ENCODE peak calls at places on chromosome 14, in ten cellular contexts. I is heart right ventricle; T is heart left ventricle; J is thyroid gland; L is GM23338; Q is psoas muscle; K is CD8-positive, alpha-beta T cell; Z is sigmoid colon; A is ovary; N is mammary epithelial cell. G is an unnamed sample. For H3K4me1, the result is how much of the 10 kb centered on the place peaks cover.

GRCh38 chr14:21068521-21069387 is 1.4 kb upstream of the ARHGEF40 start:
- DNase-seq in Z (peak), J (peak), A (peak), I (peak), L (peak), T (peak), Q (peak), N (no peak), K (peak), G (peak)

GRCh38 chr14:57729208-57730187 is 136.4 kb downstream of the SLC35F4 start:
- DNase-seq in K (no peak), A (no peak), I (no peak), N (no peak), Q (no peak), Z (no peak), L (peak), J (peak), T (no peak), G (no peak)

GRCh38 chr14:50772361-50772760 is 58.6 kb downstream of the NIN start:
- DNase-seq in A (no peak), I (no peak), L (no peak), J (no peak), T (no peak), Z (no peak), N (no peak), K (no peak), Q (no peak), G (no peak)

GRCh38 chr14:34029921-34030334 is 79.1 kb upstream of the EGLN3 start:
- DNase-seq in N (no peak), A (peak), T (peak), L (peak), Q (peak), I (peak), Z (peak), K (no peak), J (peak), G (no peak)

GRCh38 chr14:101783260-101784016 is 21.9 kb downstream of the PPP2R5C start:
- DNase-seq in T (no peak), I (peak), J (no peak), Q (no peak), N (no peak), Z (no peak), K (no peak), A (no peak), L (peak), G (no peak)

GRCh38 chr14:54502602-54503001 is 7.1 kb upstream of the CGRRF1 start:
- DNase-seq in N (no peak), I (no peak), L (no peak), A (no peak), T (no peak), J (no peak), K (no peak), Q (no peak), Z (no peak), G (no peak)

GRCh38 chr14:95875831-95876768 is 532 bp upstream of the TUNAR start:
- DNase-seq in Z (no peak), Q (no peak), L (peak), J (no peak), N (no peak), K (no peak), A (no peak), T (no peak), I (no peak), G (no peak)

GRCh38 chr14:77099425-77100167 is 1.5 kb downstream of the CIPC start:
- DNase-seq in N (peak), J (no peak), T (no peak), Q (no peak), Z (no peak), I (no peak), L (no peak), A (no peak), K (no peak), G (no peak)

GRCh38 chr14:72740504-72740961 is 153.4 kb downstream of the DPF3 start:
- DNase-seq in I (no peak), N (no peak), J (no peak), Q (no peak), K (no peak), Z (peak), L (no peak), T (peak), A (no peak), G (no peak)

GRCh38 chr14:54025661-54026060 is 69.0 kb upstream of the BMP4 start:
- DNase-seq in N (peak), Q (no peak), J (peak), T (no peak), L (peak), Z (no peak), K (no peak), A (no peak), I (no peak), G (no peak)

GRCh38 chr14:39023939-39024871 is 78.8 kb downstream of the SEC23A start:
- DNase-seq in T (no peak), N (no peak), Q (no peak), I (no peak), K (no peak), A (no peak), L (no peak), J (no peak), Z (no peak), G (no peak)

GRCh38 chr14:55160989-55161388 is 30.4 kb downstream of the DLGAP5 start:
- DNase-seq in Q (no peak), N (peak), I (no peak), L (no peak), J (no peak), A (no peak), Z (no peak), K (no peak), T (no peak), G (no peak)

GRCh38 chr14:68391292-68392014 is 401.4 kb downstream of the ZFP36L1 start:
- DNase-seq in L (no peak), I (no peak), Z (no peak), T (peak), A (peak), K (no peak), Q (no peak), N (no peak), J (no peak), G (no peak)

GRCh38 chr14:68389973-68390372 is 402.9 kb downstream of the ZFP36L1 start:
- DNase-seq in K (no peak), I (no peak), Z (no peak), N (no peak), J (no peak), T (no peak), Q (no peak), A (no peak), L (no peak), G (no peak)

GRCh38 chr14:68393178-68393763 is 399.6 kb downstream of the ZFP36L1 start:
- DNase-seq in J (no peak), L (no peak), Q (no peak), I (no peak), N (no peak), Z (no peak), A (no peak), K (no peak), T (no peak), G (no peak)

GRCh38 chr14:68392393-68393085 is 400.3 kb downstream of the ZFP36L1 start:
- DNase-seq in J (peak), N (no peak), L (no peak), K (no peak), Q (peak), I (peak), A (peak), Z (peak), T (peak), G (peak)

DNA sequence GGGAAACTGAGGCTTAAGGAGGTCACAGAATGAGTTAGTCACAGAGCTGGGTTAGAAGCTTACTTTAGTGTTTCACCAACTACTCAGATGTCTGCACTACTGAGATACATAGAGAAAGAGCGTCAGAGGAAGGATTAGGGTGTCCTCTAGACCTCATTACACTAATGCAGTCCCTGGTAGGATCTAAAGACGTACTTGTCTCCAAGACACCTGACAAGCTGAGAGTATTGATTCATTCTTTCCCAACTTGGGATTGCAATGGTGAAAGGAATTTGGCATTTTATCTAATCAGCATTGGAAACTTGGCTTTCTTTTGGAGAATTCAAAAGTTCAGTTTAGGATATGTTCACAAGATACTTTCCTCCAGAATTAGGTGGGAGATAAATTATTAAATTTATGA is 402.1 kb downstream of the ZFP36L1 start:
- DNase-seq in N (no peak), I (no peak), Q (no peak), Z (no peak), J (no peak), A (no peak), K (no peak), T (no peak), L (no peak), G (no peak)
- H3K4me1 ChIP-seq in N (under half), I (under half), Q (under half), Z (half or more), J (half or more), A (under half), K (under half), T (half or more), L (under half), G (half or more)

GRCh38 chr14:85129907-85130306 is 400.0 kb upstream of the FLRT2 start:
- DNase-seq in L (no peak), T (no peak), I (no peak), Z (no peak), Q (no peak), J (no peak), K (no peak), N (no peak), A (no peak), G (no peak)

GRCh38 chr14:85131523-85131922 is 398.4 kb upstream of the FLRT2 start:
- DNase-seq in L (peak), A (no peak), K (no peak), T (no peak), Z (no peak), Q (no peak), N (peak), I (no peak), J (peak), G (no peak)
- H3K4me3 ChIP-seq in L (no peak), A (no peak), K (no peak), T (no peak), Z (no peak), Q (no peak), N (no peak), I (no peak), J (no peak), G (no peak)

DNA sequence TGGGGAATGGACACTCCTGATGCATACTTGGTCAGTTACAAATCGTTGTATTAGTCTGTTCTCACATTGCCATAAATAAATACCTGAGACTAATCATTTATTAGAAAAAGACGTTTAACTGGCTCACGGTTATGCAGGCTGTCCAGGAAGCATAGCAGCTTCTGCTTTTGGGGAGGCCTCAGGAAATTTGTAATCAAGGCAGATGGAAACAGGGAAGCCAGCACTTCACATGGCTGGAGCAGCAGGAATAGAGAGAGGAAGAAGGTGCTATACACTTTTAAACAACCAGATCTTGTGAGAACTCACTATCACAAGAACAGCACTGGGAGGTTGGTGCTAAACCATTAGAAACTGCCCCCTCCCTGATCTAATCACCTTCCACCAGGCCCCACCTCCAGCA is 418.2 kb downstream of the FLRT2 start:
- DNase-seq in A (no peak), J (no peak), T (no peak), K (no peak), Z (no peak), N (no peak), L (no peak), Q (no peak), I (no peak), G (no peak)
- TF ChIP-seq CTCF in A (no peak), J (no peak), T (no peak), K (no peak), Z (no peak), N (no peak), L (no peak), Q (no peak), I (no peak), G (no peak)

GRCh38 chr14:90608281-90608680 is 207.9 kb downstream of the TTC7B start:
- DNase-seq in A (no peak), L (no peak), I (no peak), J (no peak), N (no peak), K (no peak), T (no peak), Q (no peak), Z (peak), G (no peak)

GRCh38 chr14:90604356-90604755 is 207.5 kb downstream of the CALM1 start:
- DNase-seq in T (no peak), A (no peak), J (no peak), L (no peak), Q (no peak), Z (peak), N (no peak), K (no peak), I (no peak), G (no peak)

GRCh38 chr14:90605430-90605829 is 208.6 kb downstream of the CALM1 start:
- DNase-seq in I (no peak), K (no peak), N (no peak), A (no peak), Q (no peak), J (no peak), T (no peak), Z (no peak), L (peak), G (no peak)

GRCh38 chr14:90607141-90607540 is 209.1 kb downstream of the TTC7B start:
- DNase-seq in A (no peak), J (no peak), N (no peak), K (no peak), Q (no peak), L (no peak), I (peak), T (no peak), Z (peak), G (no peak)

GRCh38 chr14:90606434-90606833 is 209.6 kb downstream of the CALM1 start:
- DNase-seq in I (no peak), T (no peak), L (no peak), A (no peak), Z (no peak), J (no peak), N (no peak), Q (no peak), K (no peak), G (no peak)
- H3K4me1 ChIP-seq in I (under half), T (under half), L (under half), A (under half), Z (under half), J (under half), N (under half), Q (under half), K (under half), G (under half)

G was measured in lower lobe of right lung.